ENCODE peak calls at places on chromosome 22, in five cellular contexts. I, S, Q, D and L are unnamed samples.

GRCh38 chr22:30396871-30397655 is at the start of gene SEC14L2:
- DNase-seq in I (peak; percentile 84), S (peak; percentile 26), Q (peak; percentile 43), D (peak; percentile 33), L (no peak)

GRCh38 chr22:25023879-25024278 is 71.4 kb downstream of the KIAA1671 start:
- DNase-seq in I (no peak), S (no peak), Q (no peak), D (no peak), L (no peak)

GRCh38 chr22:27476729-27477128 is 324.8 kb downstream of the MN1 start:
- DNase-seq in I (peak; percentile 94), S (peak; percentile 83), Q (peak; percentile 53), D (peak; percentile 47), L (no peak)

GRCh38 chr22:24559471-24559870 is 3.7 kb downstream of the SNRPD3 start:
- DNase-seq in I (no peak), S (no peak), Q (no peak), D (no peak), L (no peak)

GRCh38 chr22:34105461-34106062 is 185.3 kb upstream of the LARGE1 start:
- DNase-seq in I (peak; percentile 22), S (no peak), Q (no peak), D (peak; percentile 26), L (no peak)

GRCh38 chr22:31921106-31921505 is 23.2 kb upstream of the YWHAH start:
- DNase-seq in I (no peak), S (no peak), Q (no peak), D (no peak), L (no peak)

GRCh38 chr22:29842740-29843139 is 4.7 kb upstream of the ASCC2 start:
- DNase-seq in I (peak; percentile 96), S (peak; percentile 91), Q (no peak), D (peak; percentile 88), L (peak; percentile 58)

GRCh38 chr22:44094751-44095302 is 70.7 kb downstream of the PARVB start:
- DNase-seq in I (no peak), S (no peak), Q (no peak), D (no peak), L (no peak)

GRCh38 chr22:37239336-37240239 is 4.5 kb downstream of the RAC2 start:
- DNase-seq in I (no peak), S (no peak), Q (no peak), D (no peak), L (no peak)
- H3K4me1 ChIP-seq in I (peaks cover 19% of the 10 kb centered on the region), S (peaks cover 14% of the 10 kb centered on the region), Q (peaks cover 10% of the 10 kb centered on the region), D (peaks cover 3% of the 10 kb centered on the region), L (peaks cover 34% of the 10 kb centered on the region)

GRCh38 chr22:41847300-41847699 is 14.4 kb downstream of the SREBF2 start:
- DNase-seq in I (no peak), S (no peak), Q (no peak), D (no peak), L (no peak)
- H3K4me1 ChIP-seq in I (no peaks in the 10 kb centered on the region), S (peaks cover 3% of the 10 kb centered on the region), Q (peaks cover 15% of the 10 kb centered on the region), D (peaks cover 33% of the 10 kb centered on the region), L (peaks cover 50% of the 10 kb centered on the region)

DNA sequence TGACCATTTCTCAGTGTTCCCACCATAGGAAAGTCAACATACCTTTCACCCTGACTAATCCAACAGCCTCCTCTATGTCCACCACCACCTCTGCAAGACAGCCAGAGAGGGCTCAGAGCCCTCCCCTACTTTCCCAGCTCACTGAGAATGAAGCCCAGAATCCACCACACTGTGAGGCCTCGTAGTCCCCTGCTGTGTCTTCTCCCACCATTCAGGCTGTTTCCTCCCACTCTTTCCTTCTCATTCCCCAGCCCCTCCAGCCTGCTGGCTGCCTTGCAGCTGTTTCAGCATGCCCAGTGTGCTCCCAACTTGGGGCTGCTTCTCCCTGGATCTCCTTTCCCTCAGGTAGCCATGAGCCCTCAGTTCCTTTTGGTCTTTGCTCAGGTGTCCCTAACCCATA is 27.0 kb downstream of the SGSM3 start:
- DNase-seq in I (no peak), S (peak; percentile 54), Q (no peak), D (no peak), L (no peak)
- H3K4me1 ChIP-seq in I (no peaks in the 10 kb centered on the region), S (peaks cover 8% of the 10 kb centered on the region), Q (peaks cover 9% of the 10 kb centered on the region), D (no peaks in the 10 kb centered on the region), L (peaks cover 14% of the 10 kb centered on the region)

GRCh38 chr22:46577361-46578249 is 40.2 kb upstream of the CELSR1 start:
- DNase-seq in I (peak; percentile 44), S (no peak), Q (no peak), D (no peak), L (no peak)
- H3K4me1 ChIP-seq in I (peaks cover 7% of the 10 kb centered on the region), S (peaks cover 16% of the 10 kb centered on the region), Q (peaks cover 37% of the 10 kb centered on the region), D (peaks cover 50% of the 10 kb centered on the region), L (peaks cover 42% of the 10 kb centered on the region)

GRCh38 chr22:19124377-19124776 is 2.2 kb upstream of the DGCR2 start:
- DNase-seq in I (no peak), S (no peak), Q (no peak), D (no peak), L (no peak)
- H3K4me1 ChIP-seq in I (peaks cover 9% of the 10 kb centered on the region), S (peaks cover 12% of the 10 kb centered on the region), Q (peaks cover 10% of the 10 kb centered on the region), D (peaks cover 15% of the 10 kb centered on the region), L (peaks cover 27% of the 10 kb centered on the region)